ENCODE peak calls at places on chromosomes 7 and 10, in eight cellular contexts. One of them, this sample, is unnamed.

GRCh38 chr7:130733866-130734524 is at the start of gene KLF14:
- DNase-seq in PC-3: no peak
- DNase-seq in nucleus accumbens: no peak
- DNase-seq in OCI-LY7: no peak
- DNase-seq in psoas muscle: peak; percentile 37
- DNase-seq in mesendoderm: peak; percentile 39
- DNase-seq in naive thymus-derived CD8-positive, alpha-beta T cell: peak; percentile 39
- DNase-seq in A172: peak; percentile 11
- DNase-seq in this sample: no peak

GRCh38 chr7:47040795-47041194 is 541.1 kb downstream of the TNS3 start:
- DNase-seq in PC-3: no peak
- DNase-seq in nucleus accumbens: no peak
- DNase-seq in OCI-LY7: no peak
- DNase-seq in psoas muscle: no peak
- DNase-seq in mesendoderm: no peak
- DNase-seq in naive thymus-derived CD8-positive, alpha-beta T cell: no peak
- DNase-seq in A172: no peak
- DNase-seq in this sample: no peak

GRCh38 chr10:93757766-93758509 is at the start of gene LGI1:
- DNase-seq in PC-3: no peak
- DNase-seq in nucleus accumbens: no peak
- DNase-seq in OCI-LY7: no peak
- DNase-seq in psoas muscle: no peak
- DNase-seq in mesendoderm: peak; percentile 50
- DNase-seq in naive thymus-derived CD8-positive, alpha-beta T cell: no peak
- DNase-seq in A172: no peak
- DNase-seq in this sample: no peak

GRCh38 chr10:58220769-58221448 is 46.8 kb downstream of the IPMK start:
- DNase-seq in PC-3: no peak
- DNase-seq in nucleus accumbens: no peak
- DNase-seq in OCI-LY7: no peak
- DNase-seq in psoas muscle: no peak
- DNase-seq in mesendoderm: no peak
- DNase-seq in naive thymus-derived CD8-positive, alpha-beta T cell: no peak
- DNase-seq in A172: no peak
- DNase-seq in this sample: no peak

GRCh38 chr10:50395279-50395678 is 144.0 kb upstream of the ASAH2 start:
- DNase-seq in PC-3: peak; percentile 99
- DNase-seq in nucleus accumbens: no peak
- DNase-seq in OCI-LY7: no peak
- DNase-seq in psoas muscle: no peak
- DNase-seq in mesendoderm: no peak
- DNase-seq in naive thymus-derived CD8-positive, alpha-beta T cell: no peak
- DNase-seq in A172: no peak
- DNase-seq in this sample: no peak

GRCh38 chr7:139846297-139846696 is 17.2 kb downstream of the TBXAS1 start:
- DNase-seq in PC-3: no peak
- DNase-seq in nucleus accumbens: no peak
- DNase-seq in OCI-LY7: no peak
- DNase-seq in psoas muscle: no peak
- DNase-seq in mesendoderm: no peak
- DNase-seq in naive thymus-derived CD8-positive, alpha-beta T cell: no peak
- DNase-seq in A172: no peak
- DNase-seq in this sample: no peak

GRCh38 chr10:22518167-22518724 is 172.9 kb downstream of the SPAG6 start:
- DNase-seq in PC-3: no peak
- DNase-seq in nucleus accumbens: no peak
- DNase-seq in OCI-LY7: no peak
- DNase-seq in psoas muscle: no peak
- DNase-seq in mesendoderm: no peak
- DNase-seq in naive thymus-derived CD8-positive, alpha-beta T cell: no peak
- DNase-seq in A172: no peak
- DNase-seq in this sample: no peak

GRCh38 chr7:12554421-12554820 is 16.1 kb upstream of the SCIN start:
- DNase-seq in PC-3: no peak
- DNase-seq in nucleus accumbens: no peak
- DNase-seq in OCI-LY7: no peak
- DNase-seq in psoas muscle: no peak
- DNase-seq in mesendoderm: no peak
- DNase-seq in naive thymus-derived CD8-positive, alpha-beta T cell: no peak
- DNase-seq in A172: no peak
- DNase-seq in this sample: no peak

GRCh38 chr10:127592586-127592985 is 43.5 kb downstream of the NPS start:
- DNase-seq in PC-3: no peak
- DNase-seq in nucleus accumbens: no peak
- DNase-seq in OCI-LY7: no peak
- DNase-seq in psoas muscle: no peak
- DNase-seq in mesendoderm: no peak
- DNase-seq in naive thymus-derived CD8-positive, alpha-beta T cell: no peak
- DNase-seq in A172: no peak
- DNase-seq in this sample: no peak

GRCh38 chr10:133241501-133242205 is 4.0 kb downstream of the VENTX start:
- DNase-seq in PC-3: no peak
- DNase-seq in nucleus accumbens: no peak
- DNase-seq in OCI-LY7: no peak
- DNase-seq in psoas muscle: no peak
- DNase-seq in mesendoderm: no peak
- DNase-seq in naive thymus-derived CD8-positive, alpha-beta T cell: no peak
- DNase-seq in A172: no peak
- DNase-seq in this sample: no peak

GRCh38 chr10:17003151-17003550 is 126.5 kb downstream of the CUBN start:
- DNase-seq in PC-3: no peak
- DNase-seq in nucleus accumbens: no peak
- DNase-seq in OCI-LY7: no peak
- DNase-seq in psoas muscle: no peak
- DNase-seq in mesendoderm: peak; percentile 93
- DNase-seq in naive thymus-derived CD8-positive, alpha-beta T cell: peak; percentile 54
- DNase-seq in A172: peak; percentile 97
- DNase-seq in this sample: no peak

GRCh38 chr10:64574371-64574770 is 1053.2 kb downstream of the REEP3 start:
- DNase-seq in PC-3: peak; percentile 13
- DNase-seq in nucleus accumbens: no peak
- DNase-seq in OCI-LY7: no peak
- DNase-seq in psoas muscle: no peak
- DNase-seq in mesendoderm: no peak
- DNase-seq in naive thymus-derived CD8-positive, alpha-beta T cell: no peak
- DNase-seq in A172: no peak
- DNase-seq in this sample: no peak

GRCh38 chr7:50346548-50347497 is 42.3 kb downstream of the IKZF1 start:
- DNase-seq in PC-3: peak; percentile 77
- DNase-seq in nucleus accumbens: no peak
- DNase-seq in OCI-LY7: no peak
- DNase-seq in psoas muscle: no peak
- DNase-seq in mesendoderm: peak; percentile 68
- DNase-seq in naive thymus-derived CD8-positive, alpha-beta T cell: no peak
- DNase-seq in A172: no peak
- DNase-seq in this sample: no peak

GRCh38 chr10:30639946-30640786 is 10.6 kb upstream of the LYZL2 start:
- DNase-seq in PC-3: peak; percentile 63
- DNase-seq in nucleus accumbens: no peak
- DNase-seq in OCI-LY7: peak; percentile 59
- DNase-seq in psoas muscle: no peak
- DNase-seq in mesendoderm: peak; percentile 60
- DNase-seq in naive thymus-derived CD8-positive, alpha-beta T cell: no peak
- DNase-seq in A172: peak; percentile 64
- DNase-seq in this sample: peak; percentile 38

GRCh38 chr7:38321515-38321944 is 48.1 kb upstream of the TARP start:
- DNase-seq in PC-3: peak; percentile 69
- DNase-seq in nucleus accumbens: no peak
- DNase-seq in OCI-LY7: no peak
- DNase-seq in psoas muscle: no peak
- DNase-seq in mesendoderm: no peak
- DNase-seq in naive thymus-derived CD8-positive, alpha-beta T cell: no peak
- DNase-seq in A172: peak; percentile 57
- DNase-seq in this sample: peak; percentile 71

GRCh38 chr7:77989981-77990566 is 191.5 kb downstream of the PHTF2 start:
- DNase-seq in PC-3: peak; percentile 20
- DNase-seq in nucleus accumbens: no peak
- DNase-seq in OCI-LY7: peak; percentile 23
- DNase-seq in psoas muscle: no peak
- DNase-seq in mesendoderm: peak; percentile 75
- DNase-seq in naive thymus-derived CD8-positive, alpha-beta T cell: no peak
- DNase-seq in A172: peak; percentile 26
- DNase-seq in this sample: no peak

GRCh38 chr10:110717830-110718595 is 73.9 kb downstream of the RBM20 start:
- DNase-seq in PC-3: no peak
- DNase-seq in nucleus accumbens: no peak
- DNase-seq in OCI-LY7: peak; percentile 60
- DNase-seq in psoas muscle: no peak
- DNase-seq in mesendoderm: no peak
- DNase-seq in naive thymus-derived CD8-positive, alpha-beta T cell: no peak
- DNase-seq in A172: no peak
- DNase-seq in this sample: no peak

GRCh38 chr10:10826125-10826524 is 191.5 kb upstream of the CELF2 start:
- DNase-seq in PC-3: peak; percentile 23
- DNase-seq in nucleus accumbens: no peak
- DNase-seq in OCI-LY7: no peak
- DNase-seq in psoas muscle: no peak
- DNase-seq in mesendoderm: no peak
- DNase-seq in naive thymus-derived CD8-positive, alpha-beta T cell: no peak
- DNase-seq in A172: no peak
- DNase-seq in this sample: no peak

GRCh38 chr7:4169505-4169904 is 512.6 kb upstream of the FOXK1 start:
- DNase-seq in PC-3: peak; percentile 57
- DNase-seq in nucleus accumbens: no peak
- DNase-seq in OCI-LY7: no peak
- DNase-seq in psoas muscle: no peak
- DNase-seq in mesendoderm: no peak
- DNase-seq in naive thymus-derived CD8-positive, alpha-beta T cell: no peak
- DNase-seq in A172: peak; percentile 48
- DNase-seq in this sample: no peak

GRCh38 chr10:129631011-129631410 is 164.0 kb downstream of the MGMT start:
- DNase-seq in PC-3: peak; percentile 2
- DNase-seq in nucleus accumbens: no peak
- DNase-seq in OCI-LY7: no peak
- DNase-seq in psoas muscle: no peak
- DNase-seq in mesendoderm: no peak
- DNase-seq in naive thymus-derived CD8-positive, alpha-beta T cell: no peak
- DNase-seq in A172: no peak
- DNase-seq in this sample: no peak

GRCh38 chr10:47420305-47421056 is 36.4 kb upstream of the ZNF488 start:
- DNase-seq in PC-3: no peak
- DNase-seq in nucleus accumbens: no peak
- DNase-seq in OCI-LY7: no peak
- DNase-seq in psoas muscle: no peak
- DNase-seq in mesendoderm: no peak
- DNase-seq in naive thymus-derived CD8-positive, alpha-beta T cell: no peak
- DNase-seq in A172: no peak
- DNase-seq in this sample: no peak

GRCh38 chr7:832292-832967 is at the start of gene SUN1:
- DNase-seq in PC-3: peak; percentile 94
- DNase-seq in nucleus accumbens: no peak
- DNase-seq in OCI-LY7: no peak
- DNase-seq in psoas muscle: no peak
- DNase-seq in mesendoderm: peak; percentile 86
- DNase-seq in naive thymus-derived CD8-positive, alpha-beta T cell: peak; percentile 68
- DNase-seq in A172: peak; percentile 89
- DNase-seq in this sample: peak; percentile 12

GRCh38 chr7:28469562-28469961 is 57.2 kb downstream of the CREB5 start:
- DNase-seq in PC-3: no peak
- DNase-seq in nucleus accumbens: no peak
- DNase-seq in OCI-LY7: no peak
- DNase-seq in psoas muscle: no peak
- DNase-seq in mesendoderm: no peak
- DNase-seq in naive thymus-derived CD8-positive, alpha-beta T cell: no peak
- DNase-seq in A172: no peak
- DNase-seq in this sample: no peak

GRCh38 chr7:140276001-140276400 is 99.2 kb upstream of the KDM7A start:
- DNase-seq in PC-3: no peak
- DNase-seq in nucleus accumbens: no peak
- DNase-seq in OCI-LY7: no peak
- DNase-seq in psoas muscle: no peak
- DNase-seq in mesendoderm: peak; percentile 62
- DNase-seq in naive thymus-derived CD8-positive, alpha-beta T cell: no peak
- DNase-seq in A172: no peak
- DNase-seq in this sample: no peak

GRCh38 chr7:19146699-19147098 is 1.5 kb upstream of the FERD3L start:
- DNase-seq in PC-3: peak; percentile 46
- DNase-seq in nucleus accumbens: no peak
- DNase-seq in OCI-LY7: no peak
- DNase-seq in psoas muscle: no peak
- DNase-seq in mesendoderm: peak; percentile 51
- DNase-seq in naive thymus-derived CD8-positive, alpha-beta T cell: no peak
- DNase-seq in A172: peak; percentile 56
- DNase-seq in this sample: no peak

GRCh38 chr7:27459729-27460048 is 203.0 kb downstream of the HIBADH start:
- DNase-seq in PC-3: no peak
- DNase-seq in nucleus accumbens: no peak
- DNase-seq in OCI-LY7: no peak
- DNase-seq in psoas muscle: no peak
- DNase-seq in mesendoderm: no peak
- DNase-seq in naive thymus-derived CD8-positive, alpha-beta T cell: no peak
- DNase-seq in A172: no peak
- DNase-seq in this sample: no peak

GRCh38 chr10:8069627-8070026 is 15.1 kb downstream of the GATA3 start:
- DNase-seq in PC-3: no peak
- DNase-seq in nucleus accumbens: no peak
- DNase-seq in OCI-LY7: no peak
- DNase-seq in psoas muscle: no peak
- DNase-seq in mesendoderm: no peak
- DNase-seq in naive thymus-derived CD8-positive, alpha-beta T cell: no peak
- DNase-seq in A172: no peak
- DNase-seq in this sample: peak; percentile 38

GRCh38 chr7:15015545-15016314 is 113.2 kb upstream of the DGKB start:
- DNase-seq in PC-3: peak; percentile 90
- DNase-seq in nucleus accumbens: no peak
- DNase-seq in OCI-LY7: peak; percentile 35
- DNase-seq in psoas muscle: no peak
- DNase-seq in mesendoderm: peak; percentile 96
- DNase-seq in naive thymus-derived CD8-positive, alpha-beta T cell: no peak
- DNase-seq in A172: peak; percentile 91
- DNase-seq in this sample: peak; percentile 35

GRCh38 chr7:85426487-85426960 is 239.7 kb upstream of the SEMA3D start:
- DNase-seq in PC-3: no peak
- DNase-seq in nucleus accumbens: no peak
- DNase-seq in OCI-LY7: no peak
- DNase-seq in psoas muscle: no peak
- DNase-seq in mesendoderm: no peak
- DNase-seq in naive thymus-derived CD8-positive, alpha-beta T cell: no peak
- DNase-seq in A172: no peak
- DNase-seq in this sample: no peak

GRCh38 chr10:131674130-131674529 is 226.7 kb upstream of the PPP2R2D start:
- DNase-seq in PC-3: no peak
- DNase-seq in nucleus accumbens: no peak
- DNase-seq in OCI-LY7: no peak
- DNase-seq in psoas muscle: no peak
- DNase-seq in mesendoderm: no peak
- DNase-seq in naive thymus-derived CD8-positive, alpha-beta T cell: no peak
- DNase-seq in A172: no peak
- DNase-seq in this sample: no peak

GRCh38 chr10:126001579-126001978 is 105.2 kb downstream of the FANK1 start:
- DNase-seq in PC-3: no peak
- DNase-seq in nucleus accumbens: no peak
- DNase-seq in OCI-LY7: no peak
- DNase-seq in psoas muscle: no peak
- DNase-seq in mesendoderm: peak; percentile 34
- DNase-seq in naive thymus-derived CD8-positive, alpha-beta T cell: no peak
- DNase-seq in A172: peak; percentile 25
- DNase-seq in this sample: no peak

GRCh38 chr10:133027480-133027879 is 60.2 kb upstream of the ADGRA1 start:
- DNase-seq in PC-3: no peak
- DNase-seq in nucleus accumbens: no peak
- DNase-seq in OCI-LY7: no peak
- DNase-seq in psoas muscle: no peak
- DNase-seq in mesendoderm: no peak
- DNase-seq in naive thymus-derived CD8-positive, alpha-beta T cell: no peak
- DNase-seq in A172: no peak
- DNase-seq in this sample: no peak

GRCh38 chr7:107599262-107599661 is 19.2 kb downstream of the BCAP29 start:
- DNase-seq in PC-3: no peak
- DNase-seq in nucleus accumbens: no peak
- DNase-seq in OCI-LY7: no peak
- DNase-seq in psoas muscle: no peak
- DNase-seq in mesendoderm: no peak
- DNase-seq in naive thymus-derived CD8-positive, alpha-beta T cell: no peak
- DNase-seq in A172: no peak
- DNase-seq in this sample: no peak

GRCh38 chr7:49789736-49790135 is 16.3 kb downstream of the VWC2 start:
- DNase-seq in PC-3: no peak
- DNase-seq in nucleus accumbens: no peak
- DNase-seq in OCI-LY7: peak; percentile 39
- DNase-seq in psoas muscle: no peak
- DNase-seq in mesendoderm: no peak
- DNase-seq in naive thymus-derived CD8-positive, alpha-beta T cell: no peak
- DNase-seq in A172: no peak
- DNase-seq in this sample: no peak